ENCODE peak calls at places on chromosomes 7 and 10, in five cellular contexts. V is MM.1S; D is tibial artery; A is brain microvascular endothelial cell; G is CD4-positive, CD25-positive, alpha-beta regulatory T cell. R is an unnamed sample. For H3K27me3, the result is how much of the 10 kb centered on the place peaks cover.

GRCh38 chr7:631966-632830 is 94.3 kb upstream of the DNAAF5 start:
- DNase-seq in V (no peak), D (no peak), A (no peak), G (no peak), R (no peak)

GRCh38 chr10:80530251-80530650 is 7.5 kb upstream of the SH2D4B start:
- DNase-seq in V (no peak), D (no peak), A (peak), G (no peak), R (no peak)

GRCh38 chr10:31739759-31740158 is 188.9 kb downstream of the ARHGAP12 start:
- DNase-seq in V (no peak), D (no peak), A (peak), G (no peak), R (no peak)

GRCh38 chr10:3347413-3348147 is 175.0 kb upstream of the PITRM1 start:
- DNase-seq in V (no peak), D (no peak), A (no peak), G (no peak), R (no peak)

GRCh38 chr7:123538189-123538714 is 3.9 kb upstream of the IQUB start:
- DNase-seq in V (no peak), D (no peak), A (peak), G (no peak), R (peak)

GRCh38 chr10:28211759-28212158 is 91.1 kb downstream of the MPP7 start:
- DNase-seq in V (no peak), D (no peak), A (no peak), G (no peak), R (no peak)

GRCh38 chr10:128914681-128915080 is 552.4 kb upstream of the MGMT start:
- DNase-seq in V (no peak), D (no peak), A (no peak), G (no peak), R (no peak)

GRCh38 chr10:33661580-33662269 is 327.3 kb upstream of the NRP1 start:
- DNase-seq in V (no peak), D (peak), A (peak), G (no peak), R (peak)

GRCh38 chr10:70613941-70614340 is 11.4 kb upstream of the PRF1 start:
- DNase-seq in V (peak), D (no peak), A (no peak), G (peak), R (no peak)

GRCh38 chr10:110566472-110567200 is 859 bp upstream of the SMC3 start:
- DNase-seq in V (peak), D (no peak), A (no peak), G (no peak), R (no peak)

DNA sequence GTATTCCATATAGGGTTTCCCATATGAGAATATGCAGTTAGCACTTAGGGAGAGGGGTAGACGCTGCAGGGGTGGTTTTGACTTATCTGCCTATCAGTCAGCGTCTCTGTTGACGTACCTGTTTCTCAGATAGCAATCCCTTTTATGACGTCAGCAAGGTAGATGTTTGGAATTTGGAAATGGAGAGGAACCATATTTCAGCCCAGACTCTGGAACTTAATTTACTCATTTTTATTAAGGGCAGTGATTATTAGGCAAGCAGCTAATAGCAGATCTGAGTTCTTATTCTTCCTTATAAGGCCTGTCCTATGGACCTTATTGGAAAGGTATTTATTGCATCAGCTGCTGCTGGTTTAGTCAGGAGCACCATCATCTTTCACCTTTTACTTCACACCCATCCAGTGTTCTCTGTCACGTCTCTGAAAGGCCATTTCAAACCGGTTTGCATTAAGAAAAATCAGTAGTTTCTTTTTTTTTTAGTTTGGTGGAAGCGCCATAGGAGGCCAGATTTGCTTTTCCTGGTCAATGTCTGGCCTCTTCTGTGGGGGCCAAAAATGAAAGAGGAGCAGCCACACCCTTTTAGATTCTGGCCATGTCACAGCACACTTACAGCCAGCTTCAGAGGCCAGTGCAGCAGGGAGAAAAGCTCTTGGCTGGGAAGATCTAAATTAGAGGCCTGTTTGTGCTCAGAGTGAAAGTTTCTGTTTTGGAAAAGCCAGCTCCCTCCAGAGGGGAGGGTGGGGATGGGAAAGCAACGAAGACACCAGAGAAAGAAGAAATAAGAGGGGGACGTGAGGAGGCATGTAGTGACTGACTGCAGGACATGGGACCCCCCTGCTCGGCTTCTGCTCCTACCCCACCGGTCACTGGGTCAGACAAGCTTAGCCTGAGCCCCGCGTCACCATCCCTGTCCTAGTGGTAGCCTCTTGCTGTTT is 146.3 kb downstream of the TCF7L2 start:
- DNase-seq in V (no peak), D (no peak), A (no peak), G (no peak), R (no peak)
- H3K4me3 ChIP-seq in V (no peak), D (no peak), A (no peak), G (no peak), R (no peak)

DNA sequence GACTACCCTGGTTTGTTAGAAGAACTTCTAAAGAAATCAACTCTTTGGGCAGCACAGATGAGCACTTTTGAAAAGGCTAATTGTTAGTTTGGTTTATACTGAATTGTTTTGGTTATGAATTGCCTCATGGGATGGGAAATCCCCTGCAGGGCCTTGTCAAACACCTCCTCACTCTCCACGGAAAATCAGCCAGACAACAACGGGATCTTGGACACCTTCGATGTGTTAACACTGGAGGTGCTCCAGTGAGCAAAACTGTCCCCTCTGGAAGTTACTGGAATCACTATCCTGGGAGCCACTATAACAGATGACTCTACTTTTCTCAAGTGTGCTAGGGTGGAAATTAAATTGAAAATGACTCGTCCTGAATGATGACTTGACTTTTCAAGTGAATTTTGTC is 38.7 kb downstream of the CDK6 start:
- DNase-seq in V (no peak), D (no peak), A (no peak), G (no peak), R (no peak)
- H3K27ac ChIP-seq in V (no peak), D (no peak), A (no peak), G (no peak), R (no peak)

GRCh38 chr10:88987840-88988239 is 2.8 kb upstream of the FAS start:
- DNase-seq in V (no peak), D (no peak), A (no peak), G (no peak), R (no peak)

GRCh38 chr10:88989824-88990527 is 622 bp upstream of the FAS start:
- DNase-seq in V (no peak), D (peak), A (peak), G (no peak), R (peak)

GRCh38 chr10:88989423-88989822 is 1.2 kb upstream of the FAS start:
- DNase-seq in V (no peak), D (no peak), A (no peak), G (no peak), R (no peak)

GRCh38 chr10:88986549-88987242 is 3.9 kb upstream of the FAS start:
- DNase-seq in V (peak), D (no peak), A (peak), G (no peak), R (peak)

GRCh38 chr10:88987243-88987726 is 3.3 kb upstream of the FAS start:
- DNase-seq in V (peak), D (no peak), A (no peak), G (no peak), R (no peak)
- H3K27me3 ChIP-seq in V (under half), D (under half), A (under half), G (under half), R (under half)

GRCh38 chr10:62636825-62637248 is 167.7 kb upstream of the ADO start:
- DNase-seq in V (peak), D (no peak), A (no peak), G (no peak), R (peak)

GRCh38 chr10:62639139-62639538 is 165.4 kb upstream of the ADO start:
- DNase-seq in V (no peak), D (no peak), A (no peak), G (no peak), R (no peak)

GRCh38 chr10:62638062-62638477 is 166.4 kb upstream of the ADO start:
- DNase-seq in V (peak), D (peak), A (peak), G (peak), R (no peak)

GRCh38 chr10:62635127-62635526 is 169.4 kb upstream of the ADO start:
- DNase-seq in V (no peak), D (no peak), A (no peak), G (no peak), R (no peak)

GRCh38 chr10:62637249-62638061 is 167.1 kb upstream of the ADO start:
- DNase-seq in V (peak), D (no peak), A (peak), G (peak), R (peak)
- H3K4me3 ChIP-seq in V (peak), D (peak), A (peak), G (peak), R (peak)

GRCh38 chr10:101064415-101065030 is 2.7 kb downstream of the KAZALD1 start:
- DNase-seq in V (peak), D (no peak), A (no peak), G (no peak), R (no peak)

GRCh38 chr10:101065479-101066145 is 3.8 kb downstream of the KAZALD1 start:
- DNase-seq in V (no peak), D (no peak), A (no peak), G (no peak), R (no peak)

GRCh38 chr10:101067356-101068083 is 5.7 kb downstream of the KAZALD1 start:
- DNase-seq in V (peak), D (peak), A (peak), G (peak), R (peak)

GRCh38 chr10:101066890-101067355 is 5.1 kb downstream of the KAZALD1 start:
- DNase-seq in V (no peak), D (no peak), A (no peak), G (no peak), R (no peak)

DNA sequence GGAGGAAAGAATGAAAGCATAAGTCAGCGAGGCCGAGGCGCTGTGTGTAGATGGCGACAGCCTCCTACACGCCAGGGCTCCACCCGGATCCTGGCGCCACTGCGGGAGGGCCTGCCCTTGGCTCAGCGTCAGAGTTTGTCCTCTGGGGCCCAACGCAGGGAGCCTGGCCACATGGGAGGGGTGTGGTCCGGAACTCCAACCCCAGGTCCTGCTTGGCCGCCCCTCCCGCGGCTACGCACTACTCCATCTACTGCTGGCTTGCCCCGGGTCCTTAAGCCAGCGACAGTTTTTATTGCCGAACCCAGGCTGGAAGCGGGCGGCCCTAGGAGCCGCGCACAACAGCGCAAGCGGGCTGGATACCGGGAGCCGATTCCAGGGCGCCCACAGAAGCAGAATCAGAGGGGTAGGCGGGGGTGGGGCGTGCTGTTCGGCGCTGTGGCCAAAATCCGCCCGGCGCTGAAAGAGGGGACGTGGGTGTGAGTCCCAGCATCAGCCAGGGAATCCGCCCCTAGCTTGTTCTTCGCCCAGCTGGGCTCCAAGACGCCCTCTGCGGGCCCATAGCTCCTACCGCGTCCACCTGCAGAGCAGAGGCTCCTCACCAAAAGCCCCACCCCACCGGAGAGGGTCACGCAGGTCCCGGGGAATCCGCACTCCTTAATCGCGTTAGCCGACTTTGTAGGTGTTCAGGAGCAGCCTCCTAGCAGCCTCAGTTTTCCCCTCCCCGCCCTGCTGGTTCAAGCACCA is 4.5 kb downstream of the KAZALD1 start:
- DNase-seq in V (peak), D (peak), A (no peak), G (peak), R (peak)
- H3K27ac ChIP-seq in V (peak), D (peak), A (no peak), G (no peak), R (peak)

GRCh38 chr10:1517684-1518083 is 219.6 kb downstream of the ADARB2 start:
- DNase-seq in V (no peak), D (no peak), A (no peak), G (no peak), R (no peak)
- H3K27me3 ChIP-seq in V (under half), D (under half), A (under half), G (under half), R (under half)

DNA sequence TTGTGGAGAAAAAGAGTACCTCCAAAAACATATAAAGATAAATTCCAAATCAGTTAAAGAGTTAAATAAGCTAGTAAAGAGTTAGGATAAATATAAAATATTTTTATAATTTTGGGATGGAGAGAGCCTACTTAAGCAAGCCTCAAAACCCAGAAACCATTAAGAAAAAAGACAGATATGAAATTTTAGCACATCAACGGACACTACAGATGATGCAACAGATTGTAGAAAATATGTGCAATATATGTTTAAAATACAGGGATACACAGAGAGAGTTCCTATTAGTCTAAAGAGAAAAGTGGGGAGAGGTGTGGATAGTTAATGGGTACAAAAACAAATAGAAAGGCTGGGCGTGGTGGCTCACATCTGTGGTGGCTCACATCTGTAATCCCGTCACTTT is 23.6 kb upstream of the USP54 start:
- DNase-seq in V (no peak), D (no peak), A (no peak), G (no peak), R (no peak)
- H3K4me3 ChIP-seq in V (no peak), D (no peak), A (no peak), G (no peak), R (no peak)

GRCh38 chr7:27180431-27181175 is 4.4 kb downstream of the HOXA11 start:
- DNase-seq in V (no peak), D (peak), A (no peak), G (no peak), R (no peak)
- H3K27ac ChIP-seq in V (no peak), D (no peak), A (no peak), G (no peak), R (peak)

R was measured in PC-3.